ENCODE peak calls at places on chromosomes 5 and 9, in nine cellular contexts. One of them, this sample, is unnamed.

GRCh38 chr5:133245191-133246052 is 193.6 kb downstream of the HSPA4 start:
- DNase-seq in HFFc6: peak
- DNase-seq in KBM-7: no peak
- DNase-seq in iPS DF 19.7: no peak
- DNase-seq in pons: no peak
- DNase-seq in HepG2: peak
- DNase-seq in cardiac muscle cell: no peak
- DNase-seq in HFF-Myc: peak
- DNase-seq in ACHN: peak
- DNase-seq in this sample: no peak

GRCh38 chr5:158810615-158811014 is 289.1 kb downstream of the EBF1 start:
- DNase-seq in HFFc6: no peak
- DNase-seq in KBM-7: no peak
- DNase-seq in iPS DF 19.7: no peak
- DNase-seq in pons: no peak
- DNase-seq in HepG2: no peak
- DNase-seq in cardiac muscle cell: no peak
- DNase-seq in HFF-Myc: no peak
- DNase-seq in ACHN: no peak
- DNase-seq in this sample: no peak

GRCh38 chr9:13876741-13877140 is 437.2 kb downstream of the NFIB start:
- DNase-seq in HFFc6: no peak
- DNase-seq in KBM-7: no peak
- DNase-seq in iPS DF 19.7: no peak
- DNase-seq in pons: no peak
- DNase-seq in HepG2: no peak
- DNase-seq in cardiac muscle cell: no peak
- DNase-seq in HFF-Myc: no peak
- DNase-seq in ACHN: no peak
- DNase-seq in this sample: no peak

GRCh38 chr9:103242025-103242424 is 246.9 kb downstream of the CYLC2 start:
- DNase-seq in HFFc6: no peak
- DNase-seq in KBM-7: no peak
- DNase-seq in iPS DF 19.7: no peak
- DNase-seq in pons: peak
- DNase-seq in HepG2: no peak
- DNase-seq in cardiac muscle cell: no peak
- DNase-seq in HFF-Myc: no peak
- DNase-seq in ACHN: no peak
- DNase-seq in this sample: no peak

GRCh38 chr5:181189962-181190710 is 14.9 kb downstream of the TRIM7 start:
- DNase-seq in HFFc6: no peak
- DNase-seq in KBM-7: no peak
- DNase-seq in iPS DF 19.7: no peak
- DNase-seq in pons: no peak
- DNase-seq in HepG2: no peak
- DNase-seq in cardiac muscle cell: peak
- DNase-seq in HFF-Myc: no peak
- DNase-seq in ACHN: no peak
- DNase-seq in this sample: peak

GRCh38 chr9:89347651-89348050 is 29.4 kb downstream of the SECISBP2 start:
- DNase-seq in HFFc6: no peak
- DNase-seq in KBM-7: no peak
- DNase-seq in iPS DF 19.7: no peak
- DNase-seq in pons: no peak
- DNase-seq in HepG2: no peak
- DNase-seq in cardiac muscle cell: no peak
- DNase-seq in HFF-Myc: no peak
- DNase-seq in ACHN: no peak
- DNase-seq in this sample: no peak

GRCh38 chr9:93908591-93909241 is 46.4 kb downstream of the BARX1 start:
- DNase-seq in HFFc6: no peak
- DNase-seq in KBM-7: no peak
- DNase-seq in iPS DF 19.7: no peak
- DNase-seq in pons: no peak
- DNase-seq in HepG2: no peak
- DNase-seq in cardiac muscle cell: no peak
- DNase-seq in HFF-Myc: no peak
- DNase-seq in ACHN: no peak
- DNase-seq in this sample: no peak

GRCh38 chr9:22208846-22209585 is 199.9 kb upstream of the CDKN2B start:
- DNase-seq in HFFc6: no peak
- DNase-seq in KBM-7: no peak
- DNase-seq in iPS DF 19.7: no peak
- DNase-seq in pons: no peak
- DNase-seq in HepG2: no peak
- DNase-seq in cardiac muscle cell: no peak
- DNase-seq in HFF-Myc: no peak
- DNase-seq in ACHN: peak
- DNase-seq in this sample: no peak

GRCh38 chr9:10612649-10613398 is at the start of gene PTPRD:
- DNase-seq in HFFc6: no peak
- DNase-seq in KBM-7: peak
- DNase-seq in iPS DF 19.7: peak
- DNase-seq in pons: no peak
- DNase-seq in HepG2: peak
- DNase-seq in cardiac muscle cell: peak
- DNase-seq in HFF-Myc: no peak
- DNase-seq in ACHN: peak
- DNase-seq in this sample: peak

GRCh38 chr5:74186351-74187315 is 453.9 kb downstream of the ENC1 start:
- DNase-seq in HFFc6: peak
- DNase-seq in KBM-7: no peak
- DNase-seq in iPS DF 19.7: no peak
- DNase-seq in pons: no peak
- DNase-seq in HepG2: no peak
- DNase-seq in cardiac muscle cell: no peak
- DNase-seq in HFF-Myc: no peak
- DNase-seq in ACHN: no peak
- DNase-seq in this sample: no peak

GRCh38 chr9:19420877-19421276 is 12.1 kb downstream of the ACER2 start:
- DNase-seq in HFFc6: no peak
- DNase-seq in KBM-7: no peak
- DNase-seq in iPS DF 19.7: no peak
- DNase-seq in pons: no peak
- DNase-seq in HepG2: no peak
- DNase-seq in cardiac muscle cell: no peak
- DNase-seq in HFF-Myc: no peak
- DNase-seq in ACHN: no peak
- DNase-seq in this sample: no peak

GRCh38 chr5:159638954-159639559 is 277.2 kb upstream of the ADRA1B start:
- DNase-seq in HFFc6: no peak
- DNase-seq in KBM-7: no peak
- DNase-seq in iPS DF 19.7: no peak
- DNase-seq in pons: no peak
- DNase-seq in HepG2: no peak
- DNase-seq in cardiac muscle cell: no peak
- DNase-seq in HFF-Myc: no peak
- DNase-seq in ACHN: no peak
- DNase-seq in this sample: no peak

GRCh38 chr9:8315211-8315610 is 515.6 kb upstream of the DMAC1 start:
- DNase-seq in HFFc6: no peak
- DNase-seq in KBM-7: no peak
- DNase-seq in iPS DF 19.7: no peak
- DNase-seq in pons: no peak
- DNase-seq in HepG2: no peak
- DNase-seq in cardiac muscle cell: no peak
- DNase-seq in HFF-Myc: no peak
- DNase-seq in ACHN: no peak
- DNase-seq in this sample: no peak

GRCh38 chr5:167458412-167458811 is 833.0 kb upstream of the WWC1 start:
- DNase-seq in HFFc6: no peak
- DNase-seq in KBM-7: no peak
- DNase-seq in iPS DF 19.7: no peak
- DNase-seq in pons: no peak
- DNase-seq in HepG2: no peak
- DNase-seq in cardiac muscle cell: no peak
- DNase-seq in HFF-Myc: no peak
- DNase-seq in ACHN: no peak
- DNase-seq in this sample: no peak

GRCh38 chr5:160749026-160749425 is 103.0 kb downstream of the ATP10B start:
- DNase-seq in HFFc6: no peak
- DNase-seq in KBM-7: no peak
- DNase-seq in iPS DF 19.7: no peak
- DNase-seq in pons: no peak
- DNase-seq in HepG2: no peak
- DNase-seq in cardiac muscle cell: no peak
- DNase-seq in HFF-Myc: no peak
- DNase-seq in ACHN: no peak
- DNase-seq in this sample: no peak

GRCh38 chr9:133333566-133333965 is 2.4 kb downstream of the SURF6 start:
- DNase-seq in HFFc6: no peak
- DNase-seq in KBM-7: no peak
- DNase-seq in iPS DF 19.7: no peak
- DNase-seq in pons: no peak
- DNase-seq in HepG2: no peak
- DNase-seq in cardiac muscle cell: no peak
- DNase-seq in HFF-Myc: no peak
- DNase-seq in ACHN: no peak
- DNase-seq in this sample: no peak

GRCh38 chr5:64229163-64229774 is 63.6 kb downstream of the RNF180 start:
- DNase-seq in HFFc6: peak
- DNase-seq in KBM-7: peak
- DNase-seq in iPS DF 19.7: no peak
- DNase-seq in pons: peak
- DNase-seq in HepG2: peak
- DNase-seq in cardiac muscle cell: peak
- DNase-seq in HFF-Myc: peak
- DNase-seq in ACHN: peak
- DNase-seq in this sample: no peak

GRCh38 chr5:2180456-2180855 is 297.7 kb upstream of the IRX4 start:
- DNase-seq in HFFc6: no peak
- DNase-seq in KBM-7: no peak
- DNase-seq in iPS DF 19.7: no peak
- DNase-seq in pons: no peak
- DNase-seq in HepG2: no peak
- DNase-seq in cardiac muscle cell: no peak
- DNase-seq in HFF-Myc: no peak
- DNase-seq in ACHN: no peak
- DNase-seq in this sample: no peak

GRCh38 chr5:172585114-172585513 is 55.9 kb upstream of the NEURL1B start:
- DNase-seq in HFFc6: no peak
- DNase-seq in KBM-7: no peak
- DNase-seq in iPS DF 19.7: no peak
- DNase-seq in pons: no peak
- DNase-seq in HepG2: no peak
- DNase-seq in cardiac muscle cell: no peak
- DNase-seq in HFF-Myc: no peak
- DNase-seq in ACHN: no peak
- DNase-seq in this sample: no peak

GRCh38 chr5:99105216-99105615 is 176.4 kb upstream of the CHD1 start:
- DNase-seq in HFFc6: no peak
- DNase-seq in KBM-7: no peak
- DNase-seq in iPS DF 19.7: no peak
- DNase-seq in pons: peak
- DNase-seq in HepG2: no peak
- DNase-seq in cardiac muscle cell: peak
- DNase-seq in HFF-Myc: no peak
- DNase-seq in ACHN: no peak
- DNase-seq in this sample: no peak

GRCh38 chr9:75432386-75432785 is 344.1 kb downstream of the OSTF1 start:
- DNase-seq in HFFc6: no peak
- DNase-seq in KBM-7: no peak
- DNase-seq in iPS DF 19.7: no peak
- DNase-seq in pons: no peak
- DNase-seq in HepG2: no peak
- DNase-seq in cardiac muscle cell: no peak
- DNase-seq in HFF-Myc: no peak
- DNase-seq in ACHN: no peak
- DNase-seq in this sample: no peak

GRCh38 chr5:13218518-13218917 is 726.0 kb downstream of the DNAH5 start:
- DNase-seq in HFFc6: no peak
- DNase-seq in KBM-7: no peak
- DNase-seq in iPS DF 19.7: peak
- DNase-seq in pons: no peak
- DNase-seq in HepG2: no peak
- DNase-seq in cardiac muscle cell: no peak
- DNase-seq in HFF-Myc: no peak
- DNase-seq in ACHN: peak
- DNase-seq in this sample: no peak

This sample was measured in Caco-2.